ENCODE peak calls at places on chromosomes 13 and 19, in ten cellular contexts. U is left lung, E is HCT116, F is body of pancreas, N is cardiac muscle cell, S is tibial nerve, L is psoas muscle, K is pancreas, C is ascending aorta, H is Peyer's patch. V is an unnamed sample.

GRCh38 chr19:39297931-39298634 is 1.9 kb downstream of the IFNL1 start:
- DNase-seq in L (peak; percentile 55), F (no peak), U (no peak), H (no peak), N (no peak), S (no peak), K (no peak), C (no peak), E (no peak), V (no peak)

GRCh38 chr13:90800082-90800746 is 547.3 kb upstream of the MIR17HG start:
- DNase-seq in L (peak; percentile 71), K (peak; percentile 60), C (no peak), E (no peak), S (peak; percentile 49), F (peak; percentile 22), H (no peak), U (peak; percentile 60), N (peak; percentile 85), V (no peak)

GRCh38 chr13:73984201-73984600 is 150.0 kb downstream of the KLF12 start:
- DNase-seq in L (peak; percentile 50), U (no peak), E (no peak), C (no peak), S (no peak), N (no peak), H (no peak), F (no peak), K (no peak), V (no peak)

GRCh38 chr19:37403403-37403802 is 32.5 kb downstream of the ZNF527 start:
- DNase-seq in H (no peak), L (no peak), F (no peak), C (no peak), S (no peak), K (no peak), U (no peak), N (no peak), E (no peak), V (no peak)

GRCh38 chr19:48933382-48933932 is at the start of gene DHDH:
- DNase-seq in L (peak; percentile 72), C (no peak), U (peak; percentile 90), F (peak; percentile 83), N (peak; percentile 60), S (no peak), H (peak; percentile 94), E (peak; percentile 92), K (peak; percentile 87), V (peak; percentile 90)

GRCh38 chr13:85806553-85807175 is 7.4 kb upstream of the SLITRK6 start:
- DNase-seq in H (no peak), L (no peak), E (peak; percentile 28), C (no peak), N (peak; percentile 75), S (no peak), F (no peak), U (no peak), K (no peak), V (peak; percentile 6)

GRCh38 chr19:33500991-33501390 is 20.6 kb downstream of the PEPD start:
- DNase-seq in L (no peak), S (no peak), K (peak; percentile 17), U (no peak), H (peak; percentile 9), C (no peak), E (no peak), F (no peak), N (no peak), V (no peak)

GRCh38 chr19:33780746-33781145 is 15.9 kb upstream of the KCTD15 start:
- DNase-seq in U (no peak), N (peak; percentile 10), C (no peak), K (no peak), F (no peak), L (no peak), S (no peak), E (no peak), H (no peak), V (no peak)

GRCh38 chr19:36113895-36114762 is 546 bp downstream of the POLR2I start:
- DNase-seq in K (no peak), H (no peak), L (no peak), E (no peak), N (peak; percentile 43), F (peak; percentile 22), S (no peak), U (peak; percentile 46), C (no peak), V (no peak)

GRCh38 chr13:53781941-53782340 is 753.3 kb downstream of the OLFM4 start:
- DNase-seq in L (no peak), K (no peak), E (no peak), S (no peak), U (no peak), C (no peak), H (no peak), N (no peak), F (no peak), V (no peak)

GRCh38 chr19:41847351-41848105 is 2.7 kb downstream of the DMRTC2 start:
- DNase-seq in E (no peak), H (no peak), C (no peak), S (no peak), K (no peak), U (no peak), L (no peak), N (no peak), F (no peak), V (no peak)

GRCh38 chr13:79404361-79404760 is 1.7 kb downstream of the RBM26 start:
- DNase-seq in N (no peak), L (no peak), C (no peak), H (no peak), E (no peak), U (no peak), K (no peak), F (no peak), S (no peak), V (no peak)
- H3K4me1 ChIP-seq in N (peaks cover 31% of the 10 kb centered on the region), L (peaks cover 61% of the 10 kb centered on the region), C (no peaks in the 10 kb centered on the region), H (no peaks in the 10 kb centered on the region), E (peaks cover 26% of the 10 kb centered on the region), U (peaks cover 56% of the 10 kb centered on the region), K (peaks cover 23% of the 10 kb centered on the region), F (peaks cover 58% of the 10 kb centered on the region), S (peaks cover 73% of the 10 kb centered on the region), V (peaks cover 44% of the 10 kb centered on the region)

DNA sequence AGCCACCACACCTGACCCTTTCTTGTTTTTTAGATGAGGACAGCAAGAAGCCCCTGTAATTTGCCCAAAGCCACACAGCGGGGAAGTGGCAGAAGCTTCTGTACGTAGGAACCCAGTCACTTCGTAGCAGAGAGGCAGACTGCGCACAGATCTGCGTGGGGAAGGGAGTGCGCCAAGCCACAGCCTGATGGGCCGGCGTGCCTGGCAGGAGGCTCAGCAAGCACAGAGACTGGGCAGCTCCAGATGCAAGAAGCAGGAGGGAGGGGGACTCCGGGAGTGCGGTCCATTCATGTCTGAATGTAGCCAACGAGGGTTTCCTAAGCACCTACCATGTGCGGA is 347 bp upstream of the TJP3 start:
- DNase-seq in N (no peak), L (no peak), E (no peak), K (no peak), C (no peak), S (no peak), U (no peak), H (no peak), F (no peak), V (no peak)
- H3K4me3 ChIP-seq in N (no peak overlapping the region), L (peak overlapping the region; percentile 51), E (peak overlapping the region; percentile 57), K (no peak overlapping the region), C (no peak overlapping the region), S (no peak overlapping the region), U (peak overlapping the region; percentile 45), H (peak overlapping the region; percentile 84), F (no peak overlapping the region), V (no peak overlapping the region)

GRCh38 chr19:2775556-2776430 is 7.3 kb downstream of the SGTA start:
- DNase-seq in C (peak; percentile 27), E (no peak), L (peak; percentile 70), H (peak; percentile 65), U (peak; percentile 72), K (no peak), S (peak; percentile 53), F (peak; percentile 30), N (peak; percentile 54), V (peak; percentile 53)

GRCh38 chr19:2780284-2780683 is 2.8 kb downstream of the SGTA start:
- DNase-seq in H (no peak), K (no peak), F (no peak), L (no peak), U (no peak), S (no peak), C (no peak), N (no peak), E (no peak), V (no peak)

GRCh38 chr19:2774953-2775555 is 8.0 kb downstream of the SGTA start:
- DNase-seq in K (no peak), N (no peak), S (no peak), C (no peak), U (no peak), L (no peak), F (no peak), H (no peak), E (no peak), V (no peak)

GRCh38 chr19:2779121-2779740 is 3.8 kb downstream of the SGTA start:
- DNase-seq in S (no peak), C (no peak), H (no peak), U (no peak), E (no peak), N (no peak), L (no peak), K (no peak), F (no peak), V (no peak)

DNA sequence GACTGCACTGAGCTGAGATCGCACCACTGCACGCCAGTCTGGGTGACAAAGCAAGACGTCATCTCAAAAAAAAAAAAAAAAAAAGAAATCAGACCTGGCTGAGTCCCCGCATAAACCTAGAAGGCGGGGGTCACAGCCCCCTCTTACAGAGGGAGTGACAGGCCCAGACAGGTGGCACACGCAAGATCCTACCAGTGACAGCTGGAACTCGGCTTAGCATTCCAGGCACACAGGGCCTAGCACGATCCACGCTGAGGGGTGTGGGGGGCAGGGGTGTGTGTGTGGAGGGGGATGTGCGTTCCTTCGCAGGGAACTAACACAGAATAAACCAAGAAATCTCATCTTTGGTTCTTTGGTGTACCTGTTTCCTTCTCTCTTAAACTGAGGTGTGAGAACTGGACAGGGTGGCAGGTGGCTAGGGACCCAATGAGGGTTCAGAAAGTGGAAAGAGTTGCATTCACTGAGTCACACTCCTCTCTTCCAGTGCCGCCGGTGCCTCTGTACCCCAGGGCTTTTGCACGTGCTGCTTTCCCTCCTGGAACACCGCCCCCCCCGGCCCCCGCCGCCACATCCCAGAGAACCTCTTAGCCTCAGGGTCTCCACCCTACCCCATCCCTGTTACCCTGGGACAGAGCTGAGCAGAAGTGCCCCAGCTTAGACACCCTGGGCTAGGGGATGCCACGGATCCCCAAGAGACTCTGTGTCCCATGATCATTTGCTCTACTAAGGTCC is 5.0 kb downstream of the SGTA start:
- DNase-seq in S (no peak), H (no peak), C (no peak), L (no peak), U (no peak), F (no peak), K (no peak), N (no peak), E (no peak), V (no peak)
- H3K4me1 ChIP-seq in S (peaks cover 87% of the 10 kb centered on the region), H (peaks cover 4% of the 10 kb centered on the region), C (peaks cover 7% of the 10 kb centered on the region), L (peaks cover 75% of the 10 kb centered on the region), U (peaks cover 54% of the 10 kb centered on the region), F (peaks cover 23% of the 10 kb centered on the region), K (peaks cover 7% of the 10 kb centered on the region), N (peaks cover 12% of the 10 kb centered on the region), E (peaks cover 13% of the 10 kb centered on the region), V (peaks cover 25% of the 10 kb centered on the region)

DNA sequence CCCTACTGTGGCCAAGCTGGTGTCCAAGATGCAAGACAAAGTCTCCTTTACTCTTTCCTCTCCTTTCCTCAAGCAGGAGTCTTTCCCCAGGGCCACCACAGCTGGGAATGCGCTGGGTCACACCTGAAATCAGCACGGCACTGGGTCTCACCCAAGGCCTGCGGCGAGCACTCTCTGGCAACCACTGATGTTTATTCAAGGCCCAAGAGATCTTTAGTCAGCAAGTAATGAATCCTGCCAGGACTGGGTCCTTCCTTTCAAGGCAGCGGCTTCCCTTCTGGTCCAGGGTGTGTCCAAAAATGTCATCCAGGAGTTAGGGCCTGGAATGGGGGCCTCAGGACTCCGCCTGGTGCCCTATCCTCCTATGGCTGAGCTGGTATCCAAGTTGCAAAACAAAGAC is 24.1 kb downstream of the BLOC1S3 start:
- DNase-seq in F (no peak), K (no peak), U (no peak), N (no peak), E (no peak), H (no peak), C (no peak), L (no peak), S (no peak), V (no peak)
- H3K4me3 ChIP-seq in F (no peak overlapping the region), K (no peak overlapping the region), U (no peak overlapping the region), N (no peak overlapping the region), E (no peak overlapping the region), H (no peak overlapping the region), C (no peak overlapping the region), L (no peak overlapping the region), S (no peak overlapping the region), V (no peak overlapping the region)

V was measured in naive thymus-derived CD4-positive, alpha-beta T cell.